ENCODE peak calls at places on chromosomes 4 and X, in four cellular contexts. W is IMR-90, C is mammary epithelial cell, P is thoracic aorta. U is an unnamed sample.

GRCh38 chr4:154877110-154877760 is 96.2 kb downstream of the RBM46 start:
- DNase-seq in W (peak), P (no peak), C (peak), U (peak)

GRCh38 chrX:24242649-24243556 is 71.0 kb downstream of the SUPT20HL2 start:
- DNase-seq in W (peak), P (no peak), C (no peak), U (no peak)

GRCh38 chr4:15912236-15912635 is 26.3 kb downstream of the FGFBP1 start:
- DNase-seq in W (no peak), P (no peak), C (no peak), U (no peak)

GRCh38 chr4:177405508-177405907 is 36.7 kb downstream of the AGA start:
- DNase-seq in C (no peak), W (no peak), P (no peak), U (no peak)

GRCh38 chrX:130097507-130098201 is 12.6 kb downstream of the ELF4 start:
- DNase-seq in W (no peak), C (no peak), P (no peak), U (no peak)

GRCh38 chr4:6473264-6474052 is 1.0 kb upstream of the PPP2R2C start:
- DNase-seq in P (no peak), C (no peak), W (no peak), U (no peak)

GRCh38 chr4:15926486-15926885 is 12.1 kb downstream of the FGFBP1 start:
- DNase-seq in P (no peak), W (peak), C (no peak), U (no peak)

GRCh38 chr4:66574145-66574978 is 904.1 kb upstream of the EPHA5 start:
- DNase-seq in P (no peak), C (peak), W (peak), U (peak)

GRCh38 chrX:48919360-48919821 is 567 bp upstream of the PIM2 start:
- DNase-seq in C (no peak), P (no peak), W (no peak), U (no peak)

GRCh38 chr4:126106658-126107057 is 791.9 kb downstream of the FAT4 start:
- DNase-seq in C (peak), W (no peak), P (no peak), U (no peak)

GRCh38 chr4:166324321-166324720 is 451.3 kb downstream of the TLL1 start:
- DNase-seq in C (peak), W (no peak), P (no peak), U (no peak)

GRCh38 chrX:133412246-133412645 is 3.0 kb downstream of the GPC4 start:
- DNase-seq in C (no peak), P (no peak), W (peak), U (no peak)

GRCh38 chr4:28760003-28760402 is 1899.4 kb downstream of the STIM2 start:
- DNase-seq in C (no peak), W (no peak), P (no peak), U (no peak)

GRCh38 chr4:130640583-130640982 is 1544.6 kb downstream of the C4orf33 start:
- DNase-seq in P (no peak), W (no peak), C (no peak), U (no peak)

DNA sequence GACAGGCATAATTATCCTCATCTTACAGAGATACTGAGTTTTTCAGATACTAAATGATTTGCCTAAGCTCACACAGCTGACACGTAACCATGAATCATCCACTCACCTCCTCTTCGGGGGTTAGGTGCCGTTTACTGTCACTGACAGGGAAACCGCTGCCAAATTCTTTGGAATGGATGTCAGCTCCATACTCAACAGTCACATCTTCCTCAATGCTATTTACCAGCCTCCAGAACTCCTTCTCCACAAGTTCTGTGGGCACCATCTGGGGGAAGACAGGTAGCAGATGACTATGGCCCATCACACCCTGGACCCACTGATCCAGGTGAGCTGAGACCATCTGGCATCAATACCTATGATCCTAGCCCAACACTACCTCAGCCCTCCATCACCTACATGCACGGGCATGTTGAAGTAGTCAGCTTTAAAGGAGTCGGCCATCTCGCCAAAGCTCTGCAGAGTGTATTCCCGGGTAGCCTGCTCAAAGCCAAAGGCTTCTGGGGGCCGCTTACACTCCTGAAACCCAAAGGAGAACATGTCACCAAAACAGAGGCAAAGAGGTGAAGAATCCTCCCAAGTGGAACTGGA is 13.5 kb downstream of the KDM5C start:
- DNase-seq in W (peak), C (peak), P (no peak), U (peak)
- H3K27ac ChIP-seq in W (no peak), C (peak), P (no peak), U (peak)

GRCh38 chrX:38048886-38049285 is 42.5 kb downstream of the SYTL5 start:
- DNase-seq in P (no peak), W (no peak), C (no peak), U (no peak)
- H3K27ac ChIP-seq in P (no peak), W (no peak), C (no peak), U (no peak)

DNA sequence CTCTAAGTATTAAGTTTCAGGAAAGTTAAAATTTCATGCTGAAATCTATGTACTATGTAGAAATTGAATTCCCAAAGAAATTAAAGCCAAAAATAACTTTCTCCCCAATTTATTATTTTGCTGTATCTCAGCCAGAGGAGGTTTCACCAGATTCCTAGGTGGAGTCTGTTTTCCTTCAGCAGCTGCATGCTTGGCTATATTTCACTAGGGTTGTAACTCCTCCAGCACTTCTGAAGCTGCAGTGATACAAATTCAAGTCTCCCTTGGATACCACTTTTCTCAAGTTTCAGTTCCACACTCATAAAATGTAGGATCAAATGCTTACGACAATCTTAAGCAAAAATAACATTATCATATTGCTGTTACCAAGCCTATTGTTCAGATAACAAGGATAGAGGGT is 41.2 kb upstream of the ZC4H2 start:
- DNase-seq in P (no peak), W (no peak), C (no peak), U (no peak)
- H3K27ac ChIP-seq in P (no peak), W (no peak), C (no peak), U (no peak)

GRCh38 chr4:143558823-143559756 is 45.6 kb downstream of the SMARCA5 start:
- DNase-seq in P (no peak), W (peak), C (peak), U (no peak)
- H3K27ac ChIP-seq in P (peak), W (no peak), C (no peak), U (peak)

DNA sequence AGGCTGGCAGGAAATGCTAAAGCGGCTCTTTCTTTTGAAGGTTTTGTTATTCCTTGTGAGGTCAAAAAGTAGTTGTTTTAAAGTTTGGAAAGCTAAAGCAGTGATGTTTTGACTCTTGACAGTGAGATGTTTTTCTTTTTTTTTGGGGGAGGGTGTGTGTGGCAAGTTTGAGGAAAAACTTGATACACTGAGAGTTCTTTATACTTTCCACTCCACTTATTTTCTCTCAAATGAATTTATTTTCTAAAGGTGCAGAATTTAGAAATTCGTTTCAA is 22.7 kb downstream of the PLS3 start:
- DNase-seq in W (no peak), P (no peak), C (no peak), U (no peak)
- H3K27ac ChIP-seq in W (no peak), P (peak), C (peak), U (peak)

GRCh38 chr4:48944659-48945290 is 38.2 kb upstream of the OCIAD2 start:
- DNase-seq in W (no peak), P (no peak), C (peak), U (no peak)

GRCh38 chr4:48945981-48946380 is 39.4 kb upstream of the OCIAD2 start:
- DNase-seq in P (no peak), W (no peak), C (no peak), U (no peak)

GRCh38 chr4:48947731-48948130 is 38.3 kb upstream of the CWH43 start:
- DNase-seq in W (no peak), C (no peak), P (no peak), U (no peak)

GRCh38 chr4:48949518-48950207 is 36.4 kb upstream of the CWH43 start:
- DNase-seq in P (no peak), W (no peak), C (peak), U (peak)

DNA sequence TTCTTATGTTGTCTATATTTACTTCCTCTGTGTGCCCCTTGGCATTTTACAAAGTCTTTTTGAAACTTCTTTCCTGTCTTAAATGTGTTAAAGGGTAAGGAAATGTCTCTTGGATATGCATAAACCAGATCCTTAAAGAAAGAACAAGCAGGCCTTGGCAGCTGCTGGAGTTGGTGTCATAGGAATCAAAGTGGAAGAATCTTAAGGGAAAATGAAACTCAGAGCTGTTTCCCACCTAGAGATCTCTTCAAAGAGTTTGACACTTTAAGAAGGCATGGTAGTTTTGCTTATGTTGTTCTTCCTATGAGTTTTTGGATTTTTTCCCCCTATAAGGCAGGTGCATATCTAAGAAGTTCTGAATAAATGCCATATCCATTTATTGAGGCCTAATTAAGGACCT is 37.0 kb upstream of the CWH43 start:
- DNase-seq in W (no peak), P (no peak), C (no peak), U (no peak)
- H3K27ac ChIP-seq in W (no peak), P (no peak), C (peak), U (peak)

GRCh38 chr4:74230902-74231499 is 73.1 kb downstream of the MTHFD2L start:
- DNase-seq in C (peak), P (no peak), W (peak), U (peak)
- H3K27ac ChIP-seq in C (peak), P (no peak), W (no peak), U (peak)

DNA sequence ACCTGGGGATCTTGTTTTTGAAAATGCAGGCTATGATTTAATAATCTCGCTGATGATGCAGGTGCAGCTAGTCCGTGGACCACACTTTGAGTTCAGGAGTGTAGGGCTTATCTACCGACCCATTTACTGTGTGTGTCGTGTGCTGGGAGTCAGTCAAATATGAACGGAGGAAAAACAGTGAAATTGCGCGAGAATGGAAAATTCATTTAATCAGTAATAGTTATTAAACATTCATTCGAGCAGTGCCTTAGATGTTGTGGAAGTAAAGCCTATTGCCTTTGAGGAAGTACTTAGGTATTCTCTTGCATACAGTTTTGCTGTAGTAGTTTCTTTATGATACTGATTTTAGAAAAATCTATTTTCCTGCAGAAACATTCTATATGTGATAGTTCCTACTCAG is 725 bp downstream of the RAB33B start:
- DNase-seq in C (no peak), P (no peak), W (no peak), U (no peak)
- H3K27ac ChIP-seq in C (peak), P (peak), W (peak), U (peak)

GRCh38 chr4:151575646-151576045 is 166.7 kb downstream of the FHIP1A start:
- DNase-seq in W (no peak), C (peak), P (no peak), U (no peak)
- H3K27ac ChIP-seq in W (no peak), C (no peak), P (no peak), U (no peak)

U was measured in epithelial cell of prostate.